ENCODE peak calls at places on chromosome 14, in four cellular contexts. G is mammary epithelial cell, Y is fibroblast of lung, C is mesenchymal stem cell. U is an unnamed sample. For H3K4me1, the result is how much of the 10 kb centered on the place peaks cover.

GRCh38 chr14:35573911-35574310 is 39.9 kb downstream of the INSM2 start:
- DNase-seq in G (no peak), Y (no peak), C (no peak), U (no peak)

GRCh38 chr14:90654831-90655276 is 161.4 kb downstream of the TTC7B start:
- DNase-seq in G (no peak), Y (peak), C (no peak), U (peak)

GRCh38 chr14:48723841-48724495 is 862.2 kb downstream of the RPS29 start:
- DNase-seq in G (no peak), Y (peak), C (no peak), U (no peak)

GRCh38 chr14:36556811-36557433 is 25.5 kb downstream of the NKX2-8 start:
- DNase-seq in G (no peak), Y (peak), C (peak), U (peak)

GRCh38 chr14:61215222-61216010 is 65.7 kb downstream of the TMEM30B start:
- DNase-seq in G (no peak), Y (peak), C (no peak), U (peak)

GRCh38 chr14:78673845-78674244 is 503.7 kb downstream of the NRXN3 start:
- DNase-seq in G (no peak), Y (no peak), C (no peak), U (no peak)

GRCh38 chr14:104882325-104882973 is 17.4 kb downstream of the CEP170B start:
- DNase-seq in G (peak), Y (no peak), C (no peak), U (no peak)

GRCh38 chr14:66758031-66758613 is 250.2 kb downstream of the GPHN start:
- DNase-seq in G (no peak), Y (no peak), C (no peak), U (no peak)

GRCh38 chr14:72792051-72792788 is 101.7 kb downstream of the DPF3 start:
- DNase-seq in G (no peak), Y (peak), C (peak), U (no peak)
- H3K4me1 ChIP-seq in G (under half), Y (under half), C (under half), U (under half)

DNA sequence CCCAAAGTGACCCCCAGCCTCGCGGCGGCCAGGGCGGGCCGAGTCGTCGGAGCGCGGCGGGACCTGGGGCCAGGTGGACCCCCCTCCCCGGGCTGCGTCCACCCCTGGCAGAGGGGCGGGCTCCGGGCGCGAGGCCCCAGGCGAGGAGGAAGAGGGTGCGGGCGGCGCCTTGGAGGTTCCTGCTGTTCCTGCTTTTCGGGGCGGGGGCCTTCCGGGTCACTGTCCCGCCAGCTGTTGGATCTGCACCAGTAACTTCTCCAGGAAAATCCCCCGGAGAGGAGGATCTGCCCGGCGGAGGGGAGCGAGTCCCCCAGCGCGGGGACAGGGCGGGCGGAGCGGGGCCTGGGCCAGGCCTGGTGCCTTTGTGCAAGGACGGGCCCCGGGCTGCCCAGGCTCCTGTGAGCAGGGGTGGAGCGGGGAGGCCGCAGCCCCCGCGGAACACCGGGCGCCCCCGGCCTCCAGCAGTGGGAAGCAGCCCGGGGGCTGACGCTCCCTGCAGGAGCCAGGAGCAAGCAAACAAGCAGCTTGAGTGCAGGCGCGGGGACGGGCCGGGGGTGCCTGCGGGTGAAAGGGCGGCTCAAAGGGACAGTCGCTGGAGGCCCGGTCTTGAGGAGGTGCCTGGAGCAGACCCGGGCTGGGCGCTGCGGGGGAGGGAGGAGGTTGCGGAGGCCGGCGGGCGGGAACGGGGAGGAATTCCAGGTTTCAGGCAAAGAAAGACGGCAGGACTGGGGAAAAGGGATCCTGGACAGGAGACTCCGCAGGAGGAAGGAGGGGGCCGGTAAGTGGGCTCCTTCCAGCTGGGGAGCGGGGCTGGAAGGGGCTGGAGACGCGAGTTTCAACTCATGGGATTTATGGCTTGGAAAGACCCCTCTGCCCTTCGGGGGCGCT is 15.5 kb downstream of the TNFAIP2 start:
- DNase-seq in G (no peak), Y (no peak), C (no peak), U (no peak)
- H3K9ac ChIP-seq in G (no peak), Y (no peak), C (no peak), U (no peak)

GRCh38 chr14:20435454-20436362 is at the start of gene KLHL33:
- DNase-seq in G (no peak), Y (no peak), C (no peak), U (no peak)

GRCh38 chr14:20429801-20430669 is 5.9 kb downstream of the KLHL33 start:
- DNase-seq in G (no peak), Y (no peak), C (no peak), U (no peak)

GRCh38 chr14:20436363-20436755 is 393 bp upstream of the KLHL33 start:
- DNase-seq in G (no peak), Y (peak), C (no peak), U (peak)

GRCh38 chr14:20438664-20439063 is 2.7 kb upstream of the KLHL33 start:
- DNase-seq in G (no peak), Y (no peak), C (no peak), U (no peak)

GRCh38 chr14:20434701-20435453 is 1.1 kb downstream of the KLHL33 start:
- DNase-seq in G (no peak), Y (peak), C (no peak), U (no peak)
- H3K4me3 ChIP-seq in G (no peak), Y (no peak), C (peak), U (peak)

GRCh38 chr14:49972840-49973239 is 80.0 kb downstream of the ARF6 start:
- DNase-seq in G (peak), Y (peak), C (peak), U (peak)
- H3K4me1 ChIP-seq in G (half or more), Y (under half), C (under half), U (half or more)

GRCh38 chr14:100605706-100606686 is 18.8 kb upstream of the BEGAIN start:
- DNase-seq in G (no peak), Y (peak), C (no peak), U (peak)
- H3K9ac ChIP-seq in G (no peak), Y (no peak), C (no peak), U (no peak)

DNA sequence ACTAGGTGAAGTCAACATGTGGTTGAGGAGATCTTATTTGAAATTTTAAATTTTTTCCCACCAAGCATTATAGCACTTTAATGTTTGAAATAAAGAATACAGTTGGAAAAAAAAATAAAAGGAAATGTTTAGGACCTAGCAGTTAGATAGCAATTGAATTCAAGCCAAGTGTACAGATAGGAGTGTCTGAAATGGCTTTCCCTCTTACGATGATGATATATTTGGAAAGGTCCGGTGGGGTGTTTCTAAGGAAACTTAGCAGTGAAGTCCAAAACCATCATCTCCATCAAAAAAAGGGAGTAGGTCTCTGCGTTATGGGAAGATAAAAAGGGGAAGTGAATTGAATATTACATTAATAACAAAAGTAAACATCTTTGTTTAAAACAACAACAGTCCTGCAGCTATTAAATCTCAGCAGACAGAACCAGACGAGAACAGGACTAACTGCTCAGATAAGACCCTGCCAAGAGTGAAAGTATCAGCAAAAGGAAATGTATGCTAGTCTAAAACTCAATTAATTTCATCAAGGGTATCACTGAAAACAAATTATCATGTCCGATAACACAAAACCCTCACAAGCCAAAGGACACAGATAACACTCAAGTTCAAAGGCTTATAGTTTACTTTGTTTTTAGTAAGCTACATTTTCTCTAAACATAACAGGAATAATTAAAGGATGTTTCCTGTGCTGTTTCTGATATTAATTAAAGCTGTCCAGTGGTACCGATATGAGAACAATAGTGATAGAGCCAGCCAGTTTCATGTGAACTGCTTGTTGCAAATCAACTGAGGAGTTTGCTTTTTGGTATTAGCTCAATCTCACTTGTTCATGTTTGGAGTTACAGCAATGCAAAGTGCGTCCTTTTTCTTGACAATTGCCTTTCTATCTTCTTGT is 241.9 kb downstream of the BMP4 start:
- DNase-seq in G (no peak), Y (peak), C (peak), U (no peak)
- H3K4me3 ChIP-seq in G (no peak), Y (peak), C (peak), U (peak)

U was measured in adipocyte.